ENCODE peak calls at places on chromosomes 1 and 21, in nine cellular contexts. X is fibroblast of mammary gland, V is HTR-8/SVneo, N is amniotic stem cell, M is NCI-H146, F is T-helper 2 cell, H is IMR-90, S is HT-29, C is HEK293T. B is an unnamed sample.

GRCh38 chr1:164440222-164440621 is 118.8 kb upstream of the PBX1 start:
- DNase-seq in N (no peak), F (no peak), X (peak; percentile 24), V (peak; percentile 29), S (peak; percentile 44), H (no peak), C (peak; percentile 46), M (peak; percentile 9), B (no peak)

GRCh38 chr1:192724670-192725069 is 84.2 kb upstream of the RGS2 start:
- DNase-seq in V (no peak), S (no peak), X (peak; percentile 73), H (peak; percentile 68), C (no peak), F (no peak), M (no peak), N (peak; percentile 27), B (no peak)

GRCh38 chr1:242005866-242006565 is 7.1 kb upstream of the MAP1LC3C start:
- DNase-seq in N (no peak), H (no peak), C (no peak), X (peak; percentile 49), S (no peak), F (no peak), V (no peak), M (no peak), B (no peak)

GRCh38 chr1:95503371-95504145 is 269.5 kb downstream of the RWDD3 start:
- DNase-seq in F (no peak), H (no peak), M (no peak), S (no peak), X (no peak), C (no peak), N (no peak), V (no peak), B (no peak)

GRCh38 chr21:45506241-45506817 is 35.9 kb downstream of the SLC19A1 start:
- DNase-seq in N (no peak), H (no peak), S (no peak), M (no peak), V (no peak), C (no peak), X (no peak), F (no peak), B (no peak)

GRCh38 chr1:7409278-7409677 is 361.8 kb upstream of the VAMP3 start:
- DNase-seq in S (peak; percentile 16), X (no peak), N (no peak), H (no peak), V (no peak), C (no peak), F (no peak), M (no peak), B (no peak)

GRCh38 chr1:45787905-45788304 is 15.5 kb upstream of the MAST2 start:
- DNase-seq in X (no peak), S (no peak), N (no peak), H (no peak), F (no peak), V (no peak), M (no peak), C (no peak), B (no peak)

GRCh38 chr1:65090406-65090805 is 57.6 kb upstream of the AK4 start:
- DNase-seq in N (no peak), S (no peak), C (no peak), X (no peak), H (no peak), M (peak; percentile 43), F (no peak), V (no peak), B (no peak)

GRCh38 chr1:58768971-58769808 is 14.7 kb downstream of the JUN start:
- DNase-seq in N (peak; percentile 45), C (peak; percentile 85), M (peak; percentile 75), H (peak; percentile 63), X (peak; percentile 74), V (no peak), F (peak; percentile 17), S (peak; percentile 82), B (peak; percentile 72)

GRCh38 chr1:970242-970972 is 4.1 kb downstream of the PLEKHN1 start:
- DNase-seq in N (no peak), M (no peak), F (no peak), S (no peak), V (no peak), C (no peak), X (no peak), H (no peak), B (no peak)

GRCh38 chr1:93846151-93846928 is 32.7 kb downstream of the DNTTIP2 start:
- DNase-seq in C (peak; percentile 84), X (peak; percentile 70), M (peak; percentile 92), S (peak; percentile 92), H (peak; percentile 74), V (peak; percentile 69), N (peak; percentile 85), F (peak; percentile 80), B (peak; percentile 75)

GRCh38 chr1:161733526-161733925 is 12.2 kb downstream of the FCRLB start:
- DNase-seq in X (peak; percentile 96), S (peak; percentile 77), H (peak; percentile 93), N (peak; percentile 59), C (no peak), M (no peak), V (no peak), F (no peak), B (no peak)

GRCh38 chr1:61450454-61451213 is 274.3 kb downstream of the TM2D1 start:
- DNase-seq in S (peak; percentile 63), N (no peak), M (no peak), X (peak; percentile 56), V (no peak), C (no peak), F (no peak), H (no peak), B (no peak)

GRCh38 chr1:11797525-11798216 is 8.1 kb downstream of the MTHFR start:
- DNase-seq in F (no peak), C (no peak), X (peak; percentile 54), H (peak; percentile 51), V (no peak), S (no peak), M (no peak), N (no peak), B (no peak)

GRCh38 chr1:1120866-1121563 is 5.1 kb upstream of the C1orf159 start:
- DNase-seq in F (no peak), H (no peak), N (no peak), C (no peak), S (no peak), M (peak; percentile 94), X (no peak), V (no peak), B (no peak)

GRCh38 chr1:209207701-209208286 is 375.7 kb upstream of the CAMK1G start:
- DNase-seq in V (peak; percentile 77), H (peak; percentile 45), N (peak; percentile 18), S (peak; percentile 5), M (peak; percentile 79), F (no peak), X (peak; percentile 61), C (peak; percentile 79), B (peak; percentile 59)

GRCh38 chr1:154707901-154708514 is 100.0 kb upstream of the ADAR start:
- DNase-seq in F (no peak), C (no peak), N (no peak), S (no peak), H (peak; percentile 33), M (no peak), X (no peak), V (no peak), B (no peak)

GRCh38 chr1:237590381-237590780 is 300.3 kb downstream of the ZP4 start:
- DNase-seq in N (no peak), H (no peak), X (no peak), F (no peak), C (no peak), S (no peak), M (no peak), V (peak; percentile 11), B (no peak)

GRCh38 chr1:207974146-207974545 is 63.2 kb upstream of the CD34 start:
- DNase-seq in X (no peak), S (no peak), N (no peak), V (no peak), H (no peak), M (no peak), C (no peak), F (no peak), B (no peak)

GRCh38 chr21:43728467-43729390 is 9.8 kb downstream of the PDXK start:
- DNase-seq in S (peak; percentile 88), H (peak; percentile 98), V (peak; percentile 91), C (peak; percentile 95), M (peak; percentile 81), X (peak; percentile 98), N (peak; percentile 94), F (peak; percentile 63), B (peak; percentile 49)

GRCh38 chr1:206442101-206442500 is 28.2 kb upstream of the IKBKE start:
- DNase-seq in X (peak; percentile 74), V (no peak), S (no peak), N (no peak), M (no peak), H (peak; percentile 70), C (no peak), F (no peak), B (no peak)

GRCh38 chr1:228337711-228338520 is 68.7 kb downstream of the TRIM11 start:
- DNase-seq in X (no peak), M (no peak), C (no peak), N (no peak), S (no peak), V (no peak), F (peak; percentile 2), H (no peak), B (no peak)

GRCh38 chr1:69441496-69441895 is 126.2 kb upstream of the LRRC7 start:
- DNase-seq in X (no peak), H (no peak), N (no peak), V (no peak), S (no peak), F (no peak), C (no peak), M (no peak), B (no peak)

GRCh38 chr1:54311506-54311905 is 94.7 kb downstream of the SSBP3 start:
- DNase-seq in V (no peak), X (no peak), N (no peak), S (no peak), C (no peak), H (peak; percentile 33), F (no peak), M (no peak), B (no peak)

GRCh38 chr1:115828101-115829022 is 12.6 kb downstream of the NHLH2 start:
- DNase-seq in H (peak; percentile 9), F (no peak), V (no peak), S (no peak), C (no peak), N (no peak), M (peak; percentile 4), X (peak; percentile 57), B (peak; percentile 28)

GRCh38 chr21:31678478-31678877 is 19.0 kb downstream of the SOD1 start:
- DNase-seq in C (no peak), F (no peak), N (no peak), V (no peak), S (no peak), M (no peak), H (no peak), X (no peak), B (no peak)

GRCh38 chr1:119626841-119627240 is 21.2 kb downstream of the ZNF697 start:
- DNase-seq in V (no peak), S (no peak), X (peak; percentile 80), C (peak; percentile 22), N (no peak), M (no peak), F (no peak), H (peak; percentile 68), B (no peak)

GRCh38 chr1:228448372-228448771 is 31.7 kb upstream of the TRIM17 start:
- DNase-seq in N (no peak), M (no peak), X (no peak), C (no peak), H (no peak), S (no peak), F (no peak), V (no peak), B (no peak)

GRCh38 chr1:162030741-162031280 is 7.1 kb upstream of the OLFML2B start:
- DNase-seq in F (no peak), C (no peak), X (no peak), S (no peak), N (no peak), H (no peak), V (no peak), M (no peak), B (no peak)

GRCh38 chr1:23029337-23029736 is 10.1 kb downstream of the KDM1A start:
- DNase-seq in S (no peak), F (no peak), C (no peak), V (no peak), H (no peak), X (no peak), M (no peak), N (no peak), B (no peak)

GRCh38 chr1:100234432-100234831 is 15.2 kb downstream of the DBT start:
- DNase-seq in C (no peak), F (no peak), H (no peak), V (no peak), M (no peak), N (no peak), X (no peak), S (no peak), B (no peak)

B was measured in progenitor cell of endocrine pancreas.